ENCODE peak calls at places on chromosomes 7 and 10, in nine cellular contexts. D is frontal cortex; Y is AG08395; Q is CD4-positive, CD25-positive, alpha-beta regulatory T cell; M is fibroblast of lung; G is GM10248; Z is Panc1; A is PC-9; N is HS-5. B is an unnamed sample.

GRCh38 chr7:6637544-6638229 is 569 bp downstream of the ZNF316 start:
- DNase-seq in D (no peak), Y (peak; percentile 56), Q (peak; percentile 54), M (no peak), G (peak; percentile 92), Z (no peak), A (no peak), N (no peak), B (peak; percentile 44)

GRCh38 chr10:45483002-45483401 is 109.0 kb downstream of the ALOX5 start:
- DNase-seq in D (no peak), Y (no peak), Q (no peak), M (no peak), G (no peak), Z (no peak), A (no peak), N (no peak), B (no peak)

GRCh38 chr10:23826399-23826798 is 382.5 kb upstream of the KIAA1217 start:
- DNase-seq in D (no peak), Y (no peak), Q (peak; percentile 4), M (no peak), G (no peak), Z (no peak), A (no peak), N (no peak), B (no peak)

GRCh38 chr7:11625669-11626068 is 206.3 kb downstream of the THSD7A start:
- DNase-seq in D (no peak), Y (no peak), Q (no peak), M (peak; percentile 27), G (no peak), Z (no peak), A (no peak), N (no peak), B (no peak)

GRCh38 chr10:22183771-22184466 is 33.9 kb downstream of the EBLN1 start:
- DNase-seq in D (no peak), Y (no peak), Q (no peak), M (peak; percentile 84), G (no peak), Z (no peak), A (no peak), N (no peak), B (no peak)

GRCh38 chr10:15088428-15089261 is at the start of gene ACBD7:
- DNase-seq in D (peak; percentile 80), Y (peak; percentile 95), Q (peak; percentile 91), M (peak; percentile 61), G (peak; percentile 91), Z (no peak), A (peak; percentile 62), N (no peak), B (peak; percentile 78)

GRCh38 chr7:15848362-15848761 is 161.9 kb upstream of the MEOX2 start:
- DNase-seq in D (no peak), Y (no peak), Q (no peak), M (peak; percentile 16), G (no peak), Z (no peak), A (peak; percentile 20), N (no peak), B (no peak)

GRCh38 chr10:89115876-89116627 is 91.1 kb downstream of the CH25H start:
- DNase-seq in D (no peak), Y (peak; percentile 88), Q (no peak), M (peak; percentile 51), G (no peak), Z (no peak), A (no peak), N (peak; percentile 46), B (no peak)

GRCh38 chr10:71406878-71407277 is 10.2 kb downstream of the CDH23 start:
- DNase-seq in D (no peak), Y (no peak), Q (no peak), M (no peak), G (no peak), Z (no peak), A (no peak), N (no peak), B (no peak)

GRCh38 chr7:111029574-111030357 is 61.2 kb upstream of the LRRN3 start:
- DNase-seq in D (no peak), Y (peak; percentile 9), Q (peak; percentile 53), M (peak; percentile 47), G (no peak), Z (no peak), A (no peak), N (no peak), B (peak; percentile 57)

GRCh38 chr7:142875456-142875855 is 10.1 kb downstream of the TRPV6 start:
- DNase-seq in D (no peak), Y (no peak), Q (no peak), M (no peak), G (no peak), Z (no peak), A (no peak), N (no peak), B (no peak)

GRCh38 chr10:103791858-103792257 is 63.5 kb downstream of the SH3PXD2A start:
- DNase-seq in D (no peak), Y (no peak), Q (no peak), M (no peak), G (no peak), Z (no peak), A (no peak), N (no peak), B (no peak)

B was measured in naive thymus-derived CD4-positive, alpha-beta T cell.